ENCODE peak calls at places on chromosomes 16 and 17, in six cellular contexts. O, Q, K, M, I and N are unnamed samples. For H3K27me3 and H3K4me1, the result is how much of the 10 kb centered on the place peaks cover.

GRCh38 chr16:22250522-22250921 is 44.4 kb downstream of the EEF2K start:
- DNase-seq in O (peak), M (no peak), K (no peak), I (no peak), Q (no peak), N (no peak)

GRCh38 chr17:65099941-65100315 is 37.2 kb upstream of the RGS9 start:
- DNase-seq in M (no peak), O (peak), K (no peak), I (peak), Q (peak), N (no peak)

GRCh38 chr17:64354824-64355535 is 35.7 kb downstream of the PECAM1 start:
- DNase-seq in M (no peak), K (no peak), O (no peak), Q (no peak), I (no peak), N (peak)

GRCh38 chr17:78263063-78263735 is 31.8 kb downstream of the TMEM235 start:
- DNase-seq in M (no peak), O (peak), K (no peak), Q (no peak), I (no peak), N (no peak)

GRCh38 chr16:89919535-89920406 is 1.1 kb downstream of the MC1R start:
- DNase-seq in M (no peak), Q (no peak), O (no peak), K (no peak), I (no peak), N (no peak)

GRCh38 chr16:57299009-57299718 is 14.7 kb upstream of the PLLP start:
- DNase-seq in M (no peak), K (no peak), Q (peak), I (no peak), O (no peak), N (peak)

GRCh38 chr16:23861874-23862273 is 26.1 kb downstream of the PRKCB start:
- DNase-seq in I (no peak), Q (no peak), K (no peak), O (no peak), M (no peak), N (no peak)

GRCh38 chr17:54899721-54900456 is 763 bp upstream of the TOM1L1 start:
- DNase-seq in M (peak), I (no peak), O (no peak), Q (no peak), K (peak), N (no peak)

GRCh38 chr17:32914181-32914580 is 13.8 kb upstream of the TMEM98 start:
- DNase-seq in K (no peak), O (no peak), M (no peak), I (no peak), Q (no peak), N (no peak)

GRCh38 chr17:42744283-42744805 is 496 bp downstream of the EZH1 start:
- DNase-seq in Q (peak), K (peak), M (no peak), I (no peak), O (peak), N (peak)

GRCh38 chr16:86608301-86608747 is 30.0 kb downstream of the FOXL1 start:
- DNase-seq in O (no peak), K (no peak), M (no peak), Q (no peak), I (no peak), N (no peak)

GRCh38 chr17:48596000-48596734 is 2.6 kb upstream of the HOXB5 start:
- DNase-seq in K (no peak), Q (no peak), O (no peak), M (no peak), I (no peak), N (no peak)

GRCh38 chr17:79872762-79873161 is 33.5 kb upstream of the CBX4 start:
- DNase-seq in M (no peak), O (no peak), K (no peak), Q (no peak), I (no peak), N (no peak)

GRCh38 chr17:79875511-79875910 is 36.3 kb upstream of the CBX4 start:
- DNase-seq in K (no peak), I (no peak), O (no peak), Q (no peak), M (no peak), N (no peak)

GRCh38 chr17:79873583-79873982 is 34.3 kb upstream of the CBX4 start:
- DNase-seq in K (no peak), Q (no peak), M (no peak), I (no peak), O (no peak), N (no peak)

GRCh38 chr17:79871131-79871530 is 31.9 kb upstream of the CBX4 start:
- DNase-seq in Q (no peak), O (no peak), K (no peak), M (no peak), I (no peak), N (no peak)

DNA sequence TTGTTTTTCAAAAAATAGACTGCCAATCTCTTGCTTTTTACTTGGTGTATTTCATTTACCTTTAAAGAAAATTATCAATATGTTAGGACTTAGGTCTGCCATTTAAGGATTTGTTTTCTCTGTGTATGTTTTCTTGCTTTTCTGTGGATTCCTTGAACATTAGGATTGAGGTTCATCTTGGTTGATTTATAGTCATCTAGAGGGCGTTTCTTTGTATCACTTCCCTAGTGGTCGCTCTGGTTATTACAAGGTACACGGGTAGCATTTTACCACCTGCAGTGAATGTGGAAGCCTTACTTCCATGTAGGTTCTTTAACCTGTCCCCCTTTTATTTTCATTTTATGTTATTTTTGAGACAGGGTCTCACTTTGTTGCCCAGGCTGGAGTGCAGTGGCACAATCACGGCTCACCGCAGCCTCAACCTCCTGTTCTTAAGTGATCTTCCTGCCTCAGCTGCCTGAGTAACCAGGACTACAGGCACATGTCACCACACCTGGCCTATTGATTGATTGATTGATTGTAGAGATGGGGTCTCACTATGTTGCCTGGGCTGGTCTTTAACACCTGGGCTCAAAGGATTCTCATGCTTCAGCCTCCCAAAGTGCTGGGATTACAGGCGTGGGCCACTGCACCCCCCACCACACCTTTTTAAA is 35.2 kb upstream of the CBX4 start:
- DNase-seq in I (no peak), K (peak), O (no peak), Q (peak), M (peak), N (no peak)
- H3K27me3 ChIP-seq in I (under half), K (under half), O (under half), Q (under half), M (under half), N (half or more)

DNA sequence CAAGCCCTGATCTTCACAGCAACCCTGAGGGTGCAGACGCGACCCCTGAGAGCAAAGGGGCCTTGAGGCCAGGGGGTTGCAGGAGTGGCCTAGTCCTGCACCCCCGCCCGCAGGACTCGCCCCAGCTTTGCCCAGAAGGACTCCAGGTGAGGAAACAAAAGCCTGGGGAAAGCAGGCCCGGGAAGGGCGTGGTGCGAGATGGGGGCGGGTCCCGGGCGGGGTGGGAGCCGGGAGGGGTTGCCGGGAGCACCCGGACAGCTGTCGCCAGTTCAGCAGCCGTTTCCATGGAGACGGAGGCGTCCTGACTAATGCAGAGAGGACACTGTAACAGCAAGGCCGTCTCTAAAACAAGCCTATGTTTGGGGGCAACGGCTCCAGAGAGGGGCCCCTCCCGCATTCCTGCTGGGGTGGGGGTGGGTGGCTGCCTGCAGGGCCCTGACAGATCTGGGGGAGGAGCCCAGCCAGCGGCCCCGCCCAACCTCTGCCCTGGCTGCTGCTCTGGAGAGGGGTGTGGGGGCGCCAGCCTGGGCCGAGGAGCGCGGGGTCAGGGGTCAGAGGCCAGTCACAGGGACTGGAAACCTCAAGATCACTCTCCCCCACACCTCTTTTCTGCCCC is 3.0 kb upstream of the TPPP3 start:
- DNase-seq in Q (no peak), I (no peak), O (peak), M (peak), K (peak), N (peak)
- H3K4me1 ChIP-seq in Q (under half), I (under half), O (under half), M (under half), K (under half), N (under half)

GRCh38 chr16:81593481-81593880 is 148.9 kb downstream of the CMIP start:
- DNase-seq in I (no peak), O (no peak), Q (no peak), K (no peak), M (no peak), N (no peak)

GRCh38 chr16:81598083-81598482 is 153.5 kb downstream of the CMIP start:
- DNase-seq in O (no peak), M (no peak), I (no peak), Q (no peak), K (no peak), N (no peak)

GRCh38 chr16:81597079-81597658 is 152.6 kb downstream of the CMIP start:
- DNase-seq in M (no peak), Q (no peak), O (no peak), K (no peak), I (no peak), N (no peak)

GRCh38 chr16:81592353-81592866 is 147.8 kb downstream of the CMIP start:
- DNase-seq in I (no peak), M (no peak), O (no peak), Q (no peak), K (no peak), N (no peak)

GRCh38 chr16:81595676-81596292 is 151.2 kb downstream of the CMIP start:
- DNase-seq in Q (no peak), I (no peak), M (no peak), K (no peak), O (no peak), N (no peak)
- H3K27me3 ChIP-seq in Q (under half), I (under half), M (under half), K (under half), O (under half), N (under half)

GRCh38 chr17:58382885-58383248 is 30.9 kb upstream of the SUPT4H1 start:
- DNase-seq in K (no peak), O (no peak), I (no peak), Q (no peak), M (no peak), N (no peak)

GRCh38 chr17:58382108-58382884 is 30.3 kb upstream of the SUPT4H1 start:
- DNase-seq in I (no peak), K (no peak), O (no peak), M (no peak), Q (no peak), N (no peak)

GRCh38 chr17:58378895-58379824 is 27.2 kb upstream of the SUPT4H1 start:
- DNase-seq in Q (no peak), K (no peak), M (no peak), I (no peak), O (no peak), N (no peak)

GRCh38 chr17:58380207-58381123 is 28.5 kb upstream of the SUPT4H1 start:
- DNase-seq in Q (no peak), M (no peak), K (no peak), I (no peak), O (no peak), N (no peak)

DNA sequence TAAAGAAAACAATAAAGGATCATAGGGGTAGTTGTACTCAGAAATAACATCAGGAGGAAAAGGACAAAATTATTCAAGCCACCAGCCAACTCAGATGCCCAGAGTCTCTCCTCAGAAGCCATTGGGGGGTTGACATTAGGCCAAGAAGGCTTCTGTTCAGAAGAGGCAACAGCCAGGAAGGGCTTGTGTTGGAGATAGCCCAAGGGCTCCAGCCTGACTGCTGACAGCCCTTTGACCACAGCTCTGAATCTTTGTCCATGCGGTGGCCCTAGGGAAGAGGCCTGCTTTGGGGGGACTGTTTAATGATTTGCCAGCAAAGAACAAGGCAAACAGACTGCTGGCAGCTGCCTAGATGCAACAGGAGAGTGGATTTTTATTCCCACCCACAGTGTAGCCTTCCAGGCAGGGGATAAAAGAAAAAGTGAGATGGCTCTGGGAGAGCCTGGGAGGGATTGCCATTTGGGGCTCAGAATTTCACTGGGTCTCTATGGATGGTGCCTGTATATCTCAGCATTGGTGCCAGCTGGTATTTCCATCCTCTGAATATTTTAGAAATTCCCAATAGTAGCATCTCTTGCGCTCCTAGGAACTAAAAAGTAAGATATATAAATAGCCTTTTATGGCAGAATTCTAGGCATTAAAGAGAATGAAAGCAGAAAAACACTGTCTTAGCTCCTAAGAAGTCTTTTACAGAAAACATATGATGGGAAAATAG is 29.3 kb upstream of the SUPT4H1 start:
- DNase-seq in O (no peak), K (no peak), I (no peak), Q (no peak), M (no peak), N (no peak)
- H3K4me1 ChIP-seq in O (under half), K (under half), I (under half), Q (under half), M (under half), N (under half)

GRCh38 chr17:7712111-7712771 is 5.3 kb upstream of the DNAH2 start:
- DNase-seq in I (no peak), O (no peak), Q (no peak), K (no peak), M (peak), N (no peak)
- H3K27me3 ChIP-seq in I (under half), O (under half), Q (under half), K (under half), M (under half), N (under half)

DNA sequence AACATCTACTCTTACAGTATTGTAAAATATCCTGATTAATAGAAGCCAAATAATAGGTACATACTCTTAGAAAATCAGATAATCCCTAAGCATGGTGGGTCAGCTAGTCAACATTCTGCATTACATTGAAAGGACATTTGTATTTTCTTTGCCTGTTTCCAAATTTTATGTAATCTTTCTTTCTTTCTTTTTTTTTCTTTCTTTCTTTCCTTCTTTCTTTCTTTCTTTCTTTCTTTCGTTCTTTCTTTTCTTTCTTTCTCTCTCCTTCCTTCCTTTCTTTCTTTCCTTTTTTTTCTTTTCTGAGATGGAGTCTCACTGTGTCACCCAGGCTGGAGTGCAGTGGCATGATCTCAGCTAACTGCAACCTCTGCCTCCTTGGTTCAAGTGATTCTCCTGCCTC is 18.9 kb downstream of the ITGB3 start:
- DNase-seq in K (no peak), M (no peak), I (no peak), O (no peak), Q (no peak), N (no peak)
- H3K4me1 ChIP-seq in K (under half), M (under half), I (under half), O (under half), Q (under half), N (half or more)

GRCh38 chr17:61338000-61338864 is 61.4 kb upstream of the TBX2 start:
- DNase-seq in I (peak), K (no peak), M (no peak), Q (no peak), O (no peak), N (no peak)
- H3K27me3 ChIP-seq in I (under half), K (under half), M (under half), Q (under half), O (under half), N (under half)